ENCODE peak calls at places on chromosomes 11 and 22, in eight cellular contexts. One of them, this sample, is unnamed.

GRCh38 chr11:701741-702513 is 4.1 kb upstream of the EPS8L2 start:
- DNase-seq in ovary: peak; percentile 39
- DNase-seq in A549: no peak
- DNase-seq in SK-N-SH: no peak
- DNase-seq in K562: no peak
- DNase-seq in stomach: no peak
- DNase-seq in tibial nerve: no peak
- DNase-seq in esophagus muscularis mucosa: no peak
- DNase-seq in this sample: no peak

GRCh38 chr22:48594757-48595510 is 1232.7 kb downstream of the BRD1 start:
- DNase-seq in ovary: no peak
- DNase-seq in A549: no peak
- DNase-seq in SK-N-SH: no peak
- DNase-seq in K562: no peak
- DNase-seq in stomach: no peak
- DNase-seq in tibial nerve: no peak
- DNase-seq in esophagus muscularis mucosa: no peak
- DNase-seq in this sample: no peak

GRCh38 chr11:75959540-75959939 is 144.5 kb downstream of the UVRAG start:
- DNase-seq in ovary: no peak
- DNase-seq in A549: no peak
- DNase-seq in SK-N-SH: no peak
- DNase-seq in K562: no peak
- DNase-seq in stomach: no peak
- DNase-seq in tibial nerve: no peak
- DNase-seq in esophagus muscularis mucosa: no peak
- DNase-seq in this sample: no peak

GRCh38 chr11:62646825-62647608 is 604 bp upstream of the GANAB start:
- DNase-seq in ovary: no peak
- DNase-seq in A549: no peak
- DNase-seq in SK-N-SH: peak; percentile 43
- DNase-seq in K562: peak; percentile 21
- DNase-seq in stomach: no peak
- DNase-seq in tibial nerve: no peak
- DNase-seq in esophagus muscularis mucosa: no peak
- DNase-seq in this sample: peak; percentile 85

GRCh38 chr11:15720460-15720859 is 605.7 kb downstream of the INSC start:
- DNase-seq in ovary: no peak
- DNase-seq in A549: no peak
- DNase-seq in SK-N-SH: no peak
- DNase-seq in K562: no peak
- DNase-seq in stomach: no peak
- DNase-seq in tibial nerve: no peak
- DNase-seq in esophagus muscularis mucosa: no peak
- DNase-seq in this sample: no peak

GRCh38 chr11:46896719-46897406 is 21.5 kb downstream of the LRP4 start:
- DNase-seq in ovary: no peak
- DNase-seq in A549: peak; percentile 68
- DNase-seq in SK-N-SH: peak; percentile 63
- DNase-seq in K562: peak; percentile 44
- DNase-seq in stomach: no peak
- DNase-seq in tibial nerve: no peak
- DNase-seq in esophagus muscularis mucosa: no peak
- DNase-seq in this sample: no peak

GRCh38 chr11:73382183-73382582 is 6.0 kb downstream of the RELT start:
- DNase-seq in ovary: no peak
- DNase-seq in A549: no peak
- DNase-seq in SK-N-SH: no peak
- DNase-seq in K562: no peak
- DNase-seq in stomach: no peak
- DNase-seq in tibial nerve: no peak
- DNase-seq in esophagus muscularis mucosa: no peak
- DNase-seq in this sample: no peak

GRCh38 chr11:17594686-17595192 is 47.7 kb downstream of the OTOG start:
- DNase-seq in ovary: no peak
- DNase-seq in A549: no peak
- DNase-seq in SK-N-SH: no peak
- DNase-seq in K562: no peak
- DNase-seq in stomach: no peak
- DNase-seq in tibial nerve: no peak
- DNase-seq in esophagus muscularis mucosa: no peak
- DNase-seq in this sample: no peak

GRCh38 chr11:67146516-67147226 is 27.6 kb downstream of the KDM2A start:
- DNase-seq in ovary: no peak
- DNase-seq in A549: no peak
- DNase-seq in SK-N-SH: no peak
- DNase-seq in K562: no peak
- DNase-seq in stomach: no peak
- DNase-seq in tibial nerve: no peak
- DNase-seq in esophagus muscularis mucosa: no peak
- DNase-seq in this sample: no peak

GRCh38 chr22:39308614-39309363 is 10.6 kb downstream of the RPL3 start:
- DNase-seq in ovary: peak; percentile 70
- DNase-seq in A549: peak; percentile 78
- DNase-seq in SK-N-SH: no peak
- DNase-seq in K562: no peak
- DNase-seq in stomach: peak; percentile 59
- DNase-seq in tibial nerve: peak; percentile 47
- DNase-seq in esophagus muscularis mucosa: no peak
- DNase-seq in this sample: peak; percentile 82

GRCh38 chr11:36500315-36500721 is 9.8 kb downstream of the TRAF6 start:
- DNase-seq in ovary: no peak
- DNase-seq in A549: peak; percentile 66
- DNase-seq in SK-N-SH: no peak
- DNase-seq in K562: peak; percentile 38
- DNase-seq in stomach: no peak
- DNase-seq in tibial nerve: no peak
- DNase-seq in esophagus muscularis mucosa: no peak
- DNase-seq in this sample: no peak

GRCh38 chr11:111963786-111964385 is 26.7 kb downstream of the DIXDC1 start:
- DNase-seq in ovary: no peak
- DNase-seq in A549: no peak
- DNase-seq in SK-N-SH: no peak
- DNase-seq in K562: no peak
- DNase-seq in stomach: no peak
- DNase-seq in tibial nerve: no peak
- DNase-seq in esophagus muscularis mucosa: no peak
- DNase-seq in this sample: no peak

GRCh38 chr11:75325713-75326438 is 25.6 kb downstream of the ARRB1 start:
- DNase-seq in ovary: no peak
- DNase-seq in A549: peak; percentile 84
- DNase-seq in SK-N-SH: no peak
- DNase-seq in K562: peak; percentile 40
- DNase-seq in stomach: peak; percentile 85
- DNase-seq in tibial nerve: peak; percentile 43
- DNase-seq in esophagus muscularis mucosa: no peak
- DNase-seq in this sample: no peak

GRCh38 chr22:42725606-42726355 is 5.1 kb upstream of the A4GALT start:
- DNase-seq in ovary: no peak
- DNase-seq in A549: no peak
- DNase-seq in SK-N-SH: no peak
- DNase-seq in K562: no peak
- DNase-seq in stomach: no peak
- DNase-seq in tibial nerve: no peak
- DNase-seq in esophagus muscularis mucosa: no peak
- DNase-seq in this sample: no peak

GRCh38 chr11:1570001-1570453 is 2.0 kb downstream of the DUSP8 start:
- DNase-seq in ovary: peak; percentile 13
- DNase-seq in A549: no peak
- DNase-seq in SK-N-SH: peak; percentile 24
- DNase-seq in K562: no peak
- DNase-seq in stomach: no peak
- DNase-seq in tibial nerve: no peak
- DNase-seq in esophagus muscularis mucosa: no peak
- DNase-seq in this sample: peak; percentile 49

GRCh38 chr11:114196994-114197702 is 99.1 kb upstream of the NNMT start:
- DNase-seq in ovary: peak; percentile 27
- DNase-seq in A549: no peak
- DNase-seq in SK-N-SH: no peak
- DNase-seq in K562: no peak
- DNase-seq in stomach: no peak
- DNase-seq in tibial nerve: no peak
- DNase-seq in esophagus muscularis mucosa: no peak
- DNase-seq in this sample: no peak

GRCh38 chr11:3156282-3156660 is 8.8 kb downstream of the OSBPL5 start:
- DNase-seq in ovary: peak; percentile 13
- DNase-seq in A549: no peak
- DNase-seq in SK-N-SH: no peak
- DNase-seq in K562: no peak
- DNase-seq in stomach: no peak
- DNase-seq in tibial nerve: no peak
- DNase-seq in esophagus muscularis mucosa: no peak
- DNase-seq in this sample: no peak

GRCh38 chr11:123129920-123130319 is 65.1 kb downstream of the CLMP start:
- DNase-seq in ovary: no peak
- DNase-seq in A549: no peak
- DNase-seq in SK-N-SH: no peak
- DNase-seq in K562: no peak
- DNase-seq in stomach: no peak
- DNase-seq in tibial nerve: no peak
- DNase-seq in esophagus muscularis mucosa: no peak
- DNase-seq in this sample: no peak

GRCh38 chr22:30459206-30460052 is 12.4 kb downstream of the SEC14L3 start:
- DNase-seq in ovary: no peak
- DNase-seq in A549: peak; percentile 12
- DNase-seq in SK-N-SH: no peak
- DNase-seq in K562: peak; percentile 41
- DNase-seq in stomach: no peak
- DNase-seq in tibial nerve: no peak
- DNase-seq in esophagus muscularis mucosa: no peak
- DNase-seq in this sample: no peak

DNA sequence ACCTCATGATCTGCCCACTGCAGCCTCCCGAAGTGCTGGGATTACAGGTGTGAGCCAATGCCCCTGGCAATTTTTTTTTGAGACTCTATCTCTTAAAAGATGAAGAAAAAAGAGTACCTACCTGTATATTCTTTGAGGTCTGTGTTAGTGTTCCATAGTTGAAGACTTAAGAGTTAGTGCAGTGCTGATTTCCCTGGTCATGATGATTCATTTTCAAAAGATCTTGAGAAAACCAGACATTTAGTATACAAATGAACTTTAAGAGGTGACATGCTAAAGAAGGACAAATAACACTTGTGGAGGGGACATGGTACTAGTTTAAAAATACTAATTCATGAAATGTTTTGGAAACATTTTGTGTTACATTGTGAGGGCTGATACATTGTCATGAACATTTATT is 17.7 kb downstream of the CBL start:
- DNase-seq in ovary: no peak
- DNase-seq in A549: no peak
- DNase-seq in SK-N-SH: no peak
- DNase-seq in K562: no peak
- DNase-seq in stomach: no peak
- DNase-seq in tibial nerve: no peak
- DNase-seq in esophagus muscularis mucosa: no peak
- DNase-seq in this sample: no peak
- TF ChIP-seq EP300 in ovary: no peak
- TF ChIP-seq EP300 in A549: no peak
- TF ChIP-seq EP300 in SK-N-SH: no peak
- TF ChIP-seq EP300 in K562: no peak
- TF ChIP-seq EP300 in stomach: no peak
- TF ChIP-seq EP300 in tibial nerve: no peak
- TF ChIP-seq EP300 in esophagus muscularis mucosa: no peak
- TF ChIP-seq EP300 in this sample: no peak

GRCh38 chr11:19595840-19596751 is 116.5 kb upstream of the NAV2 start:
- DNase-seq in ovary: no peak
- DNase-seq in A549: peak; percentile 38
- DNase-seq in SK-N-SH: peak; percentile 74
- DNase-seq in K562: no peak
- DNase-seq in stomach: no peak
- DNase-seq in tibial nerve: no peak
- DNase-seq in esophagus muscularis mucosa: no peak
- DNase-seq in this sample: no peak

GRCh38 chr11:19597194-19597593 is 115.4 kb upstream of the NAV2 start:
- DNase-seq in ovary: no peak
- DNase-seq in A549: no peak
- DNase-seq in SK-N-SH: peak; percentile 37
- DNase-seq in K562: no peak
- DNase-seq in stomach: no peak
- DNase-seq in tibial nerve: no peak
- DNase-seq in esophagus muscularis mucosa: no peak
- DNase-seq in this sample: no peak

GRCh38 chr11:19598456-19598855 is 114.2 kb upstream of the NAV2 start:
- DNase-seq in ovary: no peak
- DNase-seq in A549: no peak
- DNase-seq in SK-N-SH: peak; percentile 51
- DNase-seq in K562: no peak
- DNase-seq in stomach: no peak
- DNase-seq in tibial nerve: no peak
- DNase-seq in esophagus muscularis mucosa: no peak
- DNase-seq in this sample: no peak

GRCh38 chr11:19598876-19599275 is 113.8 kb upstream of the NAV2 start:
- DNase-seq in ovary: no peak
- DNase-seq in A549: no peak
- DNase-seq in SK-N-SH: no peak
- DNase-seq in K562: no peak
- DNase-seq in stomach: no peak
- DNase-seq in tibial nerve: no peak
- DNase-seq in esophagus muscularis mucosa: no peak
- DNase-seq in this sample: no peak

GRCh38 chr11:19597876-19598275 is 114.8 kb upstream of the NAV2 start:
- DNase-seq in ovary: no peak
- DNase-seq in A549: no peak
- DNase-seq in SK-N-SH: peak; percentile 63
- DNase-seq in K562: no peak
- DNase-seq in stomach: no peak
- DNase-seq in tibial nerve: no peak
- DNase-seq in esophagus muscularis mucosa: no peak
- DNase-seq in this sample: no peak
- H3K4me3 ChIP-seq in ovary: no peak overlapping the region
- H3K4me3 ChIP-seq in A549: no peak overlapping the region
- H3K4me3 ChIP-seq in SK-N-SH: peak overlapping the region; percentile 42
- H3K4me3 ChIP-seq in K562: no peak overlapping the region
- H3K4me3 ChIP-seq in stomach: no peak overlapping the region
- H3K4me3 ChIP-seq in tibial nerve: no peak overlapping the region
- H3K4me3 ChIP-seq in esophagus muscularis mucosa: no peak overlapping the region
- H3K4me3 ChIP-seq in this sample: no peak overlapping the region

DNA sequence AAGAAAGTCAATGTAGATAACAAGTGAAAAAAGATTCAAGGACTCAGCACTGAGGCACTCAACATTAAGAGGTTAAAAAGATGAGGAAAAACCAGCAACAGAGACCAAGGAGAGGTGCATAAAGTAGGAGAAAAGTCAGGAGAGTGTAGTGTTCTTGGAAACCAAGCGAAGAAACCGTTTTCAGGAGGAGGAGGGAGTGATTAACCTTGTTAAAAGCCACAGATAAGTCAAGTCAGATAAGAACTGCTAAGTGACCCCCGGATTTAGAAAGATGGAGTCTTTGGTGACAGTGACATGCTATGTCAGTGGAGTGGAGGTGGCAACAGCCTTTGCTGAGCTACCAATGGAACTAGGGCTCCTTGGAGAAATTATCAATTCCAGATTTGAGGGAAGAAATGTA is 13.9 kb upstream of the NARS2 start:
- DNase-seq in ovary: no peak
- DNase-seq in A549: no peak
- DNase-seq in SK-N-SH: no peak
- DNase-seq in K562: no peak
- DNase-seq in stomach: no peak
- DNase-seq in tibial nerve: no peak
- DNase-seq in esophagus muscularis mucosa: no peak
- DNase-seq in this sample: no peak
- H3K4me1 ChIP-seq in ovary: no peaks in the 10 kb centered on the region
- H3K4me1 ChIP-seq in A549: no peaks in the 10 kb centered on the region
- H3K4me1 ChIP-seq in SK-N-SH: no peaks in the 10 kb centered on the region
- H3K4me1 ChIP-seq in K562: no peaks in the 10 kb centered on the region
- H3K4me1 ChIP-seq in stomach: peaks cover 6% of the 10 kb centered on the region
- H3K4me1 ChIP-seq in tibial nerve: no peaks in the 10 kb centered on the region
- H3K4me1 ChIP-seq in esophagus muscularis mucosa: no peaks in the 10 kb centered on the region
- H3K4me1 ChIP-seq in this sample: no peaks in the 10 kb centered on the region

GRCh38 chr11:119773016-119773415 is 44.0 kb upstream of the NECTIN1 start:
- DNase-seq in ovary: no peak
- DNase-seq in A549: no peak
- DNase-seq in SK-N-SH: peak; percentile 67
- DNase-seq in K562: no peak
- DNase-seq in stomach: no peak
- DNase-seq in tibial nerve: no peak
- DNase-seq in esophagus muscularis mucosa: no peak
- DNase-seq in this sample: no peak
- TF ChIP-seq EP300 in ovary: no peak
- TF ChIP-seq EP300 in A549: no peak
- TF ChIP-seq EP300 in SK-N-SH: no peak
- TF ChIP-seq EP300 in K562: no peak
- TF ChIP-seq EP300 in stomach: no peak
- TF ChIP-seq EP300 in tibial nerve: no peak
- TF ChIP-seq EP300 in esophagus muscularis mucosa: no peak
- TF ChIP-seq EP300 in this sample: no peak